ENCODE peak calls at places on chromosomes 3 and 15, in six cellular contexts. One of them, this sample, is unnamed.
A peak's percentile ranks its signal among the peaks of the same experiment; 100 is the strongest.

GRCh38 chr3:119360046-119360445 is 65.9 kb downstream of the ARHGAP31 start:
- DNase-seq in kidney epithelial cell: no peak
- DNase-seq in heart left ventricle: no peak
- DNase-seq in AG04450: no peak
- DNase-seq in breast epithelium: no peak
- DNase-seq in lower leg skin: no peak
- DNase-seq in this sample: no peak

GRCh38 chr3:55782351-55782750 is 295.2 kb upstream of the WNT5A start:
- DNase-seq in heart left ventricle: no peak
- DNase-seq in breast epithelium: no peak
- DNase-seq in AG04450: no peak
- DNase-seq in lower leg skin: no peak
- DNase-seq in kidney epithelial cell: no peak
- DNase-seq in this sample: no peak

GRCh38 chr3:51718547-51719412 is 11.9 kb downstream of the GRM2 start:
- DNase-seq in breast epithelium: no peak
- DNase-seq in AG04450: no peak
- DNase-seq in kidney epithelial cell: no peak
- DNase-seq in lower leg skin: peak; percentile 84
- DNase-seq in heart left ventricle: no peak
- DNase-seq in this sample: no peak

GRCh38 chr3:160953681-160954080 is 151.5 kb downstream of the B3GALNT1 start:
- DNase-seq in heart left ventricle: no peak
- DNase-seq in breast epithelium: no peak
- DNase-seq in AG04450: no peak
- DNase-seq in kidney epithelial cell: no peak
- DNase-seq in lower leg skin: no peak
- DNase-seq in this sample: no peak

GRCh38 chr3:121462565-121462964 is 83.2 kb downstream of the POLQ start:
- DNase-seq in AG04450: no peak
- DNase-seq in kidney epithelial cell: no peak
- DNase-seq in heart left ventricle: no peak
- DNase-seq in lower leg skin: no peak
- DNase-seq in breast epithelium: no peak
- DNase-seq in this sample: no peak

GRCh38 chr15:60704129-60704528 is 225.2 kb upstream of the ICE2 start:
- DNase-seq in heart left ventricle: no peak
- DNase-seq in AG04450: no peak
- DNase-seq in kidney epithelial cell: no peak
- DNase-seq in breast epithelium: no peak
- DNase-seq in lower leg skin: no peak
- DNase-seq in this sample: no peak

GRCh38 chr15:40776537-40777141 is 6.9 kb downstream of the C15orf62 start:
- DNase-seq in heart left ventricle: no peak
- DNase-seq in lower leg skin: no peak
- DNase-seq in kidney epithelial cell: no peak
- DNase-seq in breast epithelium: peak; percentile 86
- DNase-seq in AG04450: no peak
- DNase-seq in this sample: no peak

GRCh38 chr3:79018671-79019136 is 749.1 kb downstream of the ROBO1 start:
- DNase-seq in AG04450: no peak
- DNase-seq in kidney epithelial cell: no peak
- DNase-seq in heart left ventricle: peak; percentile 70
- DNase-seq in lower leg skin: peak; percentile 92
- DNase-seq in breast epithelium: no peak
- DNase-seq in this sample: no peak

GRCh38 chr3:126121632-126122031 is 37.7 kb upstream of the SLC41A3 start:
- DNase-seq in heart left ventricle: peak; percentile 25
- DNase-seq in lower leg skin: peak; percentile 56
- DNase-seq in AG04450: no peak
- DNase-seq in breast epithelium: no peak
- DNase-seq in kidney epithelial cell: no peak
- DNase-seq in this sample: no peak

GRCh38 chr3:128515967-128516366 is 23.0 kb upstream of the GATA2 start:
- DNase-seq in heart left ventricle: no peak
- DNase-seq in kidney epithelial cell: no peak
- DNase-seq in breast epithelium: no peak
- DNase-seq in AG04450: no peak
- DNase-seq in lower leg skin: no peak
- DNase-seq in this sample: no peak

GRCh38 chr15:99143655-99144610 is 39.1 kb downstream of the SYNM start:
- DNase-seq in heart left ventricle: no peak
- DNase-seq in AG04450: no peak
- DNase-seq in lower leg skin: peak; percentile 94
- DNase-seq in kidney epithelial cell: no peak
- DNase-seq in breast epithelium: no peak
- DNase-seq in this sample: peak; percentile 51

GRCh38 chr15:74598126-74598842 is 17.4 kb upstream of the CLK3 start:
- DNase-seq in kidney epithelial cell: peak; percentile 66
- DNase-seq in breast epithelium: peak; percentile 96
- DNase-seq in lower leg skin: peak; percentile 99
- DNase-seq in AG04450: no peak
- DNase-seq in heart left ventricle: peak; percentile 97
- DNase-seq in this sample: no peak

GRCh38 chr3:129565902-129566301 is 22.9 kb downstream of the H1-8 start:
- DNase-seq in lower leg skin: no peak
- DNase-seq in heart left ventricle: no peak
- DNase-seq in AG04450: no peak
- DNase-seq in breast epithelium: no peak
- DNase-seq in kidney epithelial cell: no peak
- DNase-seq in this sample: no peak

GRCh38 chr3:67000006-67000405 is 1.9 kb downstream of the KBTBD8 start:
- DNase-seq in heart left ventricle: no peak
- DNase-seq in lower leg skin: no peak
- DNase-seq in breast epithelium: no peak
- DNase-seq in AG04450: no peak
- DNase-seq in kidney epithelial cell: peak; percentile 23
- DNase-seq in this sample: peak; percentile 35

GRCh38 chr15:48285329-48286214 is 45.7 kb upstream of the DUT start:
- DNase-seq in kidney epithelial cell: peak; percentile 49
- DNase-seq in lower leg skin: no peak
- DNase-seq in AG04450: peak; percentile 82
- DNase-seq in breast epithelium: no peak
- DNase-seq in heart left ventricle: no peak
- DNase-seq in this sample: peak; percentile 25

GRCh38 chr3:113255854-113256615 is 44.7 kb downstream of the BOC start:
- DNase-seq in heart left ventricle: no peak
- DNase-seq in breast epithelium: no peak
- DNase-seq in AG04450: no peak
- DNase-seq in kidney epithelial cell: no peak
- DNase-seq in lower leg skin: peak; percentile 57
- DNase-seq in this sample: no peak

GRCh38 chr3:155497930-155498647 is 204.6 kb upstream of the STRIT1 start:
- DNase-seq in kidney epithelial cell: peak; percentile 80
- DNase-seq in AG04450: no peak
- DNase-seq in heart left ventricle: no peak
- DNase-seq in breast epithelium: no peak
- DNase-seq in lower leg skin: no peak
- DNase-seq in this sample: peak; percentile 61

GRCh38 chr3:143720381-143720780 is 127.9 kb downstream of the SLC9A9 start:
- DNase-seq in breast epithelium: no peak
- DNase-seq in AG04450: no peak
- DNase-seq in lower leg skin: no peak
- DNase-seq in kidney epithelial cell: no peak
- DNase-seq in heart left ventricle: no peak
- DNase-seq in this sample: no peak

GRCh38 chr15:46795685-46796084 is 921.6 kb upstream of the SEMA6D start:
- DNase-seq in breast epithelium: no peak
- DNase-seq in kidney epithelial cell: no peak
- DNase-seq in lower leg skin: no peak
- DNase-seq in heart left ventricle: no peak
- DNase-seq in AG04450: no peak
- DNase-seq in this sample: no peak

GRCh38 chr15:90934256-90934948 is 683 bp upstream of the UNC45A start:
- DNase-seq in heart left ventricle: peak; percentile 90
- DNase-seq in breast epithelium: peak; percentile 83
- DNase-seq in lower leg skin: peak; percentile 97
- DNase-seq in kidney epithelial cell: no peak
- DNase-seq in AG04450: peak; percentile 53
- DNase-seq in this sample: no peak

GRCh38 chr3:197432407-197433127 is 123.2 kb downstream of the BDH1 start:
- DNase-seq in lower leg skin: no peak
- DNase-seq in AG04450: no peak
- DNase-seq in kidney epithelial cell: no peak
- DNase-seq in heart left ventricle: no peak
- DNase-seq in breast epithelium: no peak
- DNase-seq in this sample: no peak

GRCh38 chr15:65029736-65030208 is 333 bp upstream of the MTFMT start:
- DNase-seq in kidney epithelial cell: no peak
- DNase-seq in breast epithelium: no peak
- DNase-seq in AG04450: no peak
- DNase-seq in heart left ventricle: no peak
- DNase-seq in lower leg skin: no peak
- DNase-seq in this sample: no peak

GRCh38 chr3:136994772-136995516 is 37.2 kb downstream of the IL20RB start:
- DNase-seq in AG04450: no peak
- DNase-seq in breast epithelium: peak; percentile 83
- DNase-seq in heart left ventricle: peak; percentile 85
- DNase-seq in lower leg skin: peak; percentile 98
- DNase-seq in kidney epithelial cell: no peak
- DNase-seq in this sample: peak; percentile 61

GRCh38 chr3:16449369-16449768 is 64.1 kb downstream of the RFTN1 start:
- DNase-seq in kidney epithelial cell: no peak
- DNase-seq in breast epithelium: no peak
- DNase-seq in AG04450: no peak
- DNase-seq in heart left ventricle: no peak
- DNase-seq in lower leg skin: no peak
- DNase-seq in this sample: no peak
- H3K4me3 ChIP-seq in kidney epithelial cell: no peak overlapping the region
- H3K4me3 ChIP-seq in breast epithelium: no peak overlapping the region
- H3K4me3 ChIP-seq in AG04450: no peak overlapping the region
- H3K4me3 ChIP-seq in heart left ventricle: no peak overlapping the region
- H3K4me3 ChIP-seq in lower leg skin: no peak overlapping the region
- H3K4me3 ChIP-seq in this sample: no peak overlapping the region

GRCh38 chr3:42660898-42661297 is 7.4 kb downstream of the ZBTB47 start:
- DNase-seq in lower leg skin: no peak
- DNase-seq in heart left ventricle: no peak
- DNase-seq in breast epithelium: no peak
- DNase-seq in kidney epithelial cell: no peak
- DNase-seq in AG04450: no peak
- DNase-seq in this sample: no peak
- TF ChIP-seq CTCF in lower leg skin: no peak
- TF ChIP-seq CTCF in heart left ventricle: no peak
- TF ChIP-seq CTCF in breast epithelium: no peak
- TF ChIP-seq CTCF in kidney epithelial cell: peak; percentile 14
- TF ChIP-seq CTCF in AG04450: no peak
- TF ChIP-seq CTCF in this sample: peak; percentile 23

DNA sequence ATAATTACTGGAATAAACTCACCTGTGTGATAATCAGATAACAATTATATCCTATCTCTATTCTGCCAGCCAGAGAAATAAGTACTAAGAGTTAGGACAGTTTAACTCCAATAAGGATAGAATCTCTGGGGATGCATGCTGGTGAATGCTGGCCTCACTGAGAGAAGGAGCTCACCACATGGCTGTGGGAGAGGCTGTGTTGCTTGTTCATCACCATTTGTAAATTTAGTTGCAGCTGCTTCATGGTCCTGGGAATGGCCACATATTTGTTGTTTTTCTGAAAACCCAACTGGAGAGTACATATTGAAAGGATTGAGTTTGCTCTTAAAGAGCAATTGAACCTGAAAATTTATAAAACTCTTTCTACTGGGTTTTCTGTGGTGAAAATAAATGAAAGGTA is 207.3 kb downstream of the NECTIN3 start:
- DNase-seq in kidney epithelial cell: no peak
- DNase-seq in breast epithelium: no peak
- DNase-seq in AG04450: no peak
- DNase-seq in heart left ventricle: no peak
- DNase-seq in lower leg skin: no peak
- DNase-seq in this sample: no peak
- H3K4me3 ChIP-seq in kidney epithelial cell: no peak overlapping the region
- H3K4me3 ChIP-seq in breast epithelium: no peak overlapping the region
- H3K4me3 ChIP-seq in AG04450: no peak overlapping the region
- H3K4me3 ChIP-seq in heart left ventricle: no peak overlapping the region
- H3K4me3 ChIP-seq in lower leg skin: no peak overlapping the region
- H3K4me3 ChIP-seq in this sample: no peak overlapping the region

GRCh38 chr15:96595951-96596350 is 265.5 kb downstream of the NR2F2 start:
- DNase-seq in breast epithelium: no peak
- DNase-seq in heart left ventricle: no peak
- DNase-seq in lower leg skin: no peak
- DNase-seq in kidney epithelial cell: no peak
- DNase-seq in AG04450: no peak
- DNase-seq in this sample: no peak
- TF ChIP-seq CTCF in breast epithelium: no peak
- TF ChIP-seq CTCF in heart left ventricle: no peak
- TF ChIP-seq CTCF in lower leg skin: no peak
- TF ChIP-seq CTCF in kidney epithelial cell: no peak
- TF ChIP-seq CTCF in AG04450: no peak
- TF ChIP-seq CTCF in this sample: no peak

GRCh38 chr3:135191690-135192089 is 396.6 kb downstream of the EPHB1 start:
- DNase-seq in breast epithelium: no peak
- DNase-seq in lower leg skin: no peak
- DNase-seq in kidney epithelial cell: no peak
- DNase-seq in heart left ventricle: no peak
- DNase-seq in AG04450: no peak
- DNase-seq in this sample: no peak
- H3K4me3 ChIP-seq in breast epithelium: no peak overlapping the region
- H3K4me3 ChIP-seq in lower leg skin: no peak overlapping the region
- H3K4me3 ChIP-seq in kidney epithelial cell: no peak overlapping the region
- H3K4me3 ChIP-seq in heart left ventricle: no peak overlapping the region
- H3K4me3 ChIP-seq in AG04450: no peak overlapping the region
- H3K4me3 ChIP-seq in this sample: no peak overlapping the region

This sample was measured in epithelial cell of proximal tubule.